ENCODE peak calls at places on chromosomes 4 and X, in four cellular contexts. D is GM23338, J is epithelial cell of esophagus, V is cardiac muscle cell. Z is an unnamed sample.

GRCh38 chrX:151974336-151975227 is at the start of gene GABRE:
- DNase-seq in D (peak; percentile 57), J (peak; percentile 52), V (peak; percentile 56), Z (no peak)

GRCh38 chrX:105608745-105609144 is 213.6 kb upstream of the NRK start:
- DNase-seq in D (no peak), J (peak; percentile 29), V (peak; percentile 0), Z (no peak)

GRCh38 chr4:94519925-94520789 is 68.4 kb downstream of the PDLIM5 start:
- DNase-seq in D (no peak), J (no peak), V (no peak), Z (no peak)

GRCh38 chr4:100286601-100287000 is 96.3 kb upstream of the DDIT4L start:
- DNase-seq in D (peak; percentile 57), J (no peak), V (no peak), Z (no peak)

GRCh38 chr4:26176621-26177121 is 144.1 kb upstream of the RBPJ start:
- DNase-seq in D (no peak), J (peak; percentile 90), V (peak; percentile 67), Z (no peak)

GRCh38 chr4:138049350-138049749 is 192.8 kb downstream of the SLC7A11 start:
- DNase-seq in D (no peak), J (peak; percentile 30), V (no peak), Z (no peak)

GRCh38 chr4:156193800-156194199 is 240.1 kb upstream of the CTSO start:
- DNase-seq in D (no peak), J (peak; percentile 19), V (no peak), Z (no peak)

GRCh38 chr4:63430105-63430504 is 979.1 kb downstream of the TECRL start:
- DNase-seq in D (no peak), J (no peak), V (no peak), Z (no peak)

GRCh38 chr4:26522478-26522877 is 32.2 kb upstream of the CCKAR start:
- DNase-seq in D (no peak), J (peak; percentile 26), V (no peak), Z (no peak)

GRCh38 chr4:8671712-8672290 is 79.2 kb downstream of the CPZ start:
- DNase-seq in D (no peak), J (no peak), V (no peak), Z (no peak)

GRCh38 chr4:951186-951585 is 18.9 kb downstream of the TMEM175 start:
- DNase-seq in D (no peak), J (no peak), V (no peak), Z (no peak)

GRCh38 chr4:168857546-168858314 is 152.3 kb downstream of the CBR4 start:
- DNase-seq in D (no peak), J (no peak), V (peak; percentile 77), Z (no peak)

GRCh38 chr4:101089168-101089567 is 258.2 kb downstream of the PPP3CA start:
- DNase-seq in D (no peak), J (no peak), V (no peak), Z (no peak)

GRCh38 chr4:71202703-71203102 is 136.1 kb upstream of the SLC4A4 start:
- DNase-seq in D (peak; percentile 8), J (no peak), V (peak; percentile 78), Z (no peak)

GRCh38 chr4:99404595-99405287 is 30.4 kb downstream of the ADH7 start:
- DNase-seq in D (peak; percentile 32), J (peak; percentile 84), V (peak; percentile 90), Z (peak; percentile 62)

GRCh38 chrX:154717824-154718223 is 33.1 kb downstream of the GAB3 start:
- DNase-seq in D (no peak), J (no peak), V (peak; percentile 72), Z (no peak)

GRCh38 chr4:48898733-48899431 is 7.7 kb downstream of the OCIAD2 start:
- DNase-seq in D (no peak), J (no peak), V (peak; percentile 38), Z (no peak)

GRCh38 chrX:45022144-45022543 is 149.2 kb downstream of the KDM6A start:
- DNase-seq in D (peak; percentile 31), J (no peak), V (no peak), Z (no peak)

GRCh38 chr4:101103381-101104142 is 243.8 kb downstream of the PPP3CA start:
- DNase-seq in D (peak; percentile 27), J (no peak), V (peak; percentile 43), Z (peak; percentile 38)

GRCh38 chr4:116480486-116480990 is 604.8 kb downstream of the TRAM1L1 start:
- DNase-seq in D (no peak), J (no peak), V (no peak), Z (no peak)

GRCh38 chrX:48802089-48802812 is 384 bp downstream of the HDAC6 start:
- DNase-seq in D (peak; percentile 88), J (peak; percentile 85), V (peak; percentile 86), Z (peak; percentile 52)

GRCh38 chr4:97867557-97868091 is 275.7 kb downstream of the STPG2 start:
- DNase-seq in D (no peak), J (no peak), V (no peak), Z (no peak)

GRCh38 chrX:38260231-38260630 is 39.6 kb upstream of the SRPX start:
- DNase-seq in D (peak; percentile 77), J (peak; percentile 41), V (no peak), Z (no peak)

GRCh38 chr4:141686146-141686775 is 49.9 kb downstream of the IL15 start:
- DNase-seq in D (no peak), J (peak; percentile 68), V (peak; percentile 71), Z (no peak)

GRCh38 chrX:18424482-18425198 is 768 bp upstream of the CDKL5 start:
- DNase-seq in D (peak; percentile 53), J (peak; percentile 29), V (peak; percentile 33), Z (no peak)

GRCh38 chr4:81982846-81983540 is 390.8 kb downstream of the HNRNPD start:
- DNase-seq in D (no peak), J (no peak), V (no peak), Z (no peak)

GRCh38 chr4:48090621-48091020 is 43.4 kb downstream of the TXK start:
- DNase-seq in D (no peak), J (peak; percentile 47), V (no peak), Z (no peak)

GRCh38 chrX:132488092-132488749 is 617 bp downstream of the MBNL3 start:
- DNase-seq in D (no peak), J (peak; percentile 52), V (peak; percentile 55), Z (no peak)

GRCh38 chrX:119688856-119689455 is 4.0 kb downstream of the SEPTIN6 start:
- DNase-seq in D (no peak), J (no peak), V (no peak), Z (no peak)

GRCh38 chr4:8554555-8555100 is 25.6 kb upstream of the GPR78 start:
- DNase-seq in D (no peak), J (no peak), V (no peak), Z (no peak)

DNA sequence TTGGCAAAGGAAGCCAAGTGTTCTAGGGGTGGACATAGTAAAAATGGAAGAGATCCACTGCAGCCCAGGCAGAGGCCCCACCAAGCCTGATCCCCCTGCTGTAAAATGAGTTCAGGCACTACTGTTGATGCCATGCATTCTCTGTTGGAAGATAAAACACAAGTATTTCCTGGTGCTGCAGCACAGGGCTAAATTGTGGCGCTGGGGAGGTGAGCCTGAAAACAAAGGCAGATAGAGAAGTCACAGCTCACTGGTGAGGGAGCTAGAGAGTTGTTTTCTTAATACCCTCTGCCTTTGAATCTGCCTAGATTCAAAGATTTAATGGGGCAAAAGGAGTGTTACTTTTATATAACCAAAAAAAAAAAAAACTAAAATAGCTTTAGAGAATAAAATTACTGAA is 218.9 kb downstream of the NWD2 start:
- DNase-seq in D (peak; percentile 60), J (no peak), V (no peak), Z (no peak)
- TF ChIP-seq CTCF in D (no peak), J (no peak), V (no peak), Z (no peak)

GRCh38 chrX:23333842-23334535 is 660 bp upstream of the PTCHD1 start:
- DNase-seq in D (peak; percentile 63), J (peak; percentile 3), V (no peak), Z (no peak)

GRCh38 chrX:23334536-23334870 is at the start of gene PTCHD1:
- DNase-seq in D (no peak), J (no peak), V (no peak), Z (no peak)

GRCh38 chrX:23331701-23332100 is 2.9 kb upstream of the PTCHD1 start:
- DNase-seq in D (peak; percentile 43), J (no peak), V (no peak), Z (no peak)

GRCh38 chrX:23332101-23332887 is 2.4 kb upstream of the PTCHD1 start:
- DNase-seq in D (peak; percentile 50), J (no peak), V (no peak), Z (no peak)

DNA sequence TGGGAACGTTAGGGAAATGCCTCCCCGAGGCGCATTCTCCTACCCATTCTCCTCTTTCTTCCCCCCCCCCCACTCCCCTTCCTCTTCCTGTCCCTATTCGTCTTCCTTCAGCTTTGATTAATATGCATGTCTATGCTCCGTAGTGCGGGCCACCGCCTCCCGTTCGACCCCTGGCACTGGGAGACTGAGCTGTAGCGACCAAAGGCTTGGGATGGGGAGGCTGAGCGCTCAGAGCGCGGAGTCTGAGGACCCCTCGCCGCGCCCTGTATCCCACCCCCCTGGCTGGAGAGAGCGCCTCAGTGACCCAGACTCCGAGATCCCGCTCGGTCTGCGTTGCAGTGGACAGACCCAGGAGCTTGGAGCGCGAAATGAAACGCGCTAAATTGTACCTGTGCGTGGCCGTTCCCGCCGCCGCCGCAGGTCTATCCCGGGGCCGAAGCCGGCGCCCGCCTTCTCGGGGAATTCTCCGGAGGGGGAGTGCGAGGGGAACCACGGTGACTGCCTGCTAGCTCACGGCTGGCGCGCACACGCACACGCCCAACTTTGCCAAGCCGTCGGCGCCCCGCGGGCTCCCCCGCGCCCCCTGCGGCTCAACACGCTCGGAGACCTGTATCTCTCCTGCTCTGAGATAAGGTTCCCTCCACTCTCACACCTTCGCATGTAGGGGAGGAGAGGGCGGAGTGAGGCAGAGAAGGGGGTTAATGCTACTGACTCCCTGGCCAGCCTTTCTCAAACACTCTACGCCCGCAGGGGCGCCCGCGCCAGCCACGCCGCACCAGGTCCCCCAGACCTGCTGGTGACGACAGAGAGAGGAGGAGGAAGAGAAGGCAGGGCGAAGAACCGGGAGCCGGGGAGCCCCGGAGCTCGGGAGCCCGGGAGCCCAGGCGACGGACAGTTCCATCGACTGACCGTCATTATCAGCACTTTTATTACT is 1.5 kb upstream of the PTCHD1 start:
- DNase-seq in D (peak; percentile 20), J (no peak), V (no peak), Z (no peak)
- H3K4me3 ChIP-seq in D (peak overlapping the region; percentile 70), J (no peak overlapping the region), V (peak overlapping the region; percentile 36), Z (no peak overlapping the region)

DNA sequence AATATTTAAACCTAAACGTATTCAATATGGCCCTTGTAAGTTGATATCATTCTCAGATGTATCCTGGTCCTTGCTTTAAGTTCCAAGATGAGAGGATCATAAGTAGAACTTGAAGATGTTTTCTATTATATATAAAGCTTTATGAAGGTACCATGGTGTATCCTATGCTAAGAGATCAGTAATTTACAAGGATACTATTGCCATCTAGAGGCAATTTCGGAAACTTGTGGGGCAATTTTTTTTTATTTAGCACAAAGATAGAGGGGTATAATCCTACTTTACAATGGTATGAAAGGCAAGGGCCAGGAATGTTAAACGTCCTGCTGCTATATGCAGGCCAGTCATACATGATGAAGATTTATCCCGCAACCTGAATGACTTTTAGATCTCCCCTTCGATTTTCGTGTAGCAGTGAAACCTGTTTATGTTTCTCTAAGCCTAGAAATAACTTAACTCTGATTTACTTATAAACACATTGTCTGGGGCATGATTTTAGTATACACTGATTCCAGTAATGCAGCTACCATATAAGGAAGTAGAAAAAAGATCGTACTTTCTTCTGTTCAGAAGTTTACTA is 2.5 kb downstream of the SLC25A31 start:
- DNase-seq in D (peak; percentile 68), J (peak; percentile 61), V (peak; percentile 65), Z (peak; percentile 3)
- TF ChIP-seq CTCF in D (peak; percentile 81), J (peak; percentile 46), V (peak; percentile 60), Z (peak; percentile 25)

DNA sequence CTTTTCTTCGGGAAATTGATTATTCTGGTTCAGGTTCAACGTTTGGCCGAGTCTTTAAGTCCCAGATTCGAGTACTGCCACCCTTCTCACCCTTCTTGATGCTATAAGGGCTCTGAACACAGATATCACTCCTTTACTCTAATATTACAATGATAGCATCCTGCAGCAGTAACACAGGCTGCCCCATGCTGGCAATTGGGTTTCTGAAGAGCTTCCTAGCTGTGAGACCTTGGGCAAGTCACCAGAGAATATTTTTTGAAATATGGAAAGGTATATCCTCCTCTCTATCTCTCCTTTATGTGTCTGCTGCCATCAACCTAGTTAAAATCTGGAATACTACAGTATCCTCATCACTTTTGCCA is 297 bp upstream of the MTMR8 start:
- DNase-seq in D (no peak), J (no peak), V (no peak), Z (no peak)
- H3K4me3 ChIP-seq in D (peak overlapping the region; percentile 70), J (peak overlapping the region; percentile 58), V (peak overlapping the region; percentile 40), Z (peak overlapping the region; percentile 90)